ENCODE peak calls at places on chromosome 4, in four cellular contexts. K is K562, Z is HepG2, G is GM12878. Y is an unnamed sample.

GRCh38 chr4:119206178-119206577 is 6.3 kb upstream of the USP53 start:
- DNase-seq in Z (no peak), G (no peak), K (no peak), Y (no peak)

GRCh38 chr4:182169987-182170386 is 73.2 kb upstream of the TENM3 start:
- DNase-seq in K (no peak), Z (no peak), G (no peak), Y (no peak)

GRCh38 chr4:168384437-168385141 is 66.0 kb upstream of the DDX60 start:
- DNase-seq in Z (no peak), K (peak; percentile 42), G (no peak), Y (no peak)

GRCh38 chr4:3525532-3526430 is 6.4 kb downstream of the LRPAP1 start:
- DNase-seq in Z (no peak), G (no peak), K (no peak), Y (no peak)

GRCh38 chr4:156968479-156968984 is 3.1 kb downstream of the PDGFC start:
- DNase-seq in G (no peak), K (peak; percentile 23), Z (peak; percentile 55), Y (peak; percentile 45)

GRCh38 chr4:15400911-15401671 is 26.7 kb upstream of the C1QTNF7 start:
- DNase-seq in K (no peak), G (no peak), Z (no peak), Y (no peak)

GRCh38 chr4:180814875-180815417 is 1428.3 kb upstream of the TENM3 start:
- DNase-seq in G (no peak), Z (no peak), K (no peak), Y (no peak)

GRCh38 chr4:11182586-11183357 is 245.9 kb downstream of the HS3ST1 start:
- DNase-seq in K (no peak), G (no peak), Z (no peak), Y (no peak)

GRCh38 chr4:61723492-61723891 is 523.4 kb downstream of the ADGRL3 start:
- DNase-seq in K (no peak), Z (no peak), G (no peak), Y (no peak)

GRCh38 chr4:39846135-39846534 is 131.6 kb downstream of the PDS5A start:
- DNase-seq in Z (no peak), G (no peak), K (no peak), Y (no peak)

GRCh38 chr4:73871911-73872310 is 2.7 kb downstream of the CXCL1 start:
- DNase-seq in K (no peak), G (no peak), Z (no peak), Y (no peak)

GRCh38 chr4:55373461-55373860 is 22.3 kb upstream of the TMEM165 start:
- DNase-seq in K (no peak), G (no peak), Z (no peak), Y (no peak)

GRCh38 chr4:122827258-122827887 is 742 bp downstream of the FGF2 start:
- DNase-seq in Z (no peak), K (peak; percentile 62), G (peak; percentile 8), Y (peak; percentile 69)

GRCh38 chr4:81426770-81427604 is 44.7 kb downstream of the RASGEF1B start:
- DNase-seq in K (no peak), G (no peak), Z (no peak), Y (no peak)

GRCh38 chr4:81428002-81428401 is 43.7 kb downstream of the RASGEF1B start:
- DNase-seq in Z (no peak), K (no peak), G (no peak), Y (no peak)

GRCh38 chr4:81427605-81427922 is 44.1 kb downstream of the RASGEF1B start:
- DNase-seq in K (no peak), Z (no peak), G (no peak), Y (no peak)

GRCh38 chr4:81429031-81429430 is 42.7 kb downstream of the RASGEF1B start:
- DNase-seq in K (no peak), Z (no peak), G (no peak), Y (no peak)

GRCh38 chr4:81429607-81430006 is 42.1 kb downstream of the RASGEF1B start:
- DNase-seq in G (no peak), Z (no peak), K (no peak), Y (no peak)
- TF ChIP-seq FOXK2 in G (no peak), Z (no peak), K (no peak), Y (no peak)

GRCh38 chr4:88866862-88867550 is 169.4 kb upstream of the NAP1L5 start:
- DNase-seq in K (no peak), G (no peak), Z (no peak), Y (no peak)
- TF ChIP-seq FOXK2 in K (no peak), G (no peak), Z (no peak), Y (no peak)

GRCh38 chr4:56426273-56426672 is 9.1 kb downstream of the PPAT start:
- DNase-seq in G (no peak), Z (no peak), K (no peak), Y (no peak)
- TF ChIP-seq FOXK2 in G (no peak), Z (no peak), K (no peak), Y (no peak)

DNA sequence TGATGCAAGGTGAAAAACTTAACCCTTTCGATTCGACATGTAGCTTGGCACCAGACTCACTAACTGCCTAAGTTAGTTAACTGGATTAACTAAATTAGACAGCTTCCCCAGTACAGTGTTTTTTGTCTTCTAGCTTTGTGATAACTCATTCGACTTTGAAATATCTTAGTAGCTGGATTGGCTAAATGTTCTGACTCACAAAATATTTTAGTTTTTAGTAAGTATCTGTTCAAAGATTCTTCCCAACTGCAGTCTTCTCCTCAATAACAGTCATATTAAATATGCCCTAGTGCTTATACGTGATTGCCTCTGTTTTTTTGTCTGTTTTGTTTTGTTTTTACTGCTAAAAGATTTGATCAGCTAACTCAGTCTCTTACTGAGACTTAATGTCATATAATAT is 102.9 kb downstream of the KCNIP4 start:
- DNase-seq in G (no peak), Z (no peak), K (no peak), Y (no peak)
- TF ChIP-seq FOXK2 in G (no peak), Z (no peak), K (no peak), Y (no peak)

GRCh38 chr4:186227744-186228513 is 622 bp downstream of the KLKB1 start:
- DNase-seq in K (no peak), Z (no peak), G (no peak), Y (no peak)
- TF ChIP-seq FOXK2 in K (no peak), Z (no peak), G (no peak), Y (no peak)

GRCh38 chr4:78902313-78902712 is 36.9 kb downstream of the PAQR3 start:
- DNase-seq in G (no peak), K (no peak), Z (peak; percentile 6), Y (no peak)
- TF ChIP-seq FOXK2 in G (no peak), K (no peak), Z (no peak), Y (no peak)

GRCh38 chr4:665381-665750 is 8.7 kb downstream of the ATP5ME start:
- DNase-seq in G (no peak), Z (no peak), K (no peak), Y (no peak)

GRCh38 chr4:667545-667925 is 6.5 kb downstream of the ATP5ME start:
- DNase-seq in G (no peak), Z (no peak), K (no peak), Y (no peak)

GRCh38 chr4:666436-666810 is 7.7 kb downstream of the ATP5ME start:
- DNase-seq in K (no peak), Z (no peak), G (no peak), Y (no peak)

GRCh38 chr4:665751-666435 is 8.2 kb downstream of the ATP5ME start:
- DNase-seq in Z (no peak), G (no peak), K (no peak), Y (no peak)

GRCh38 chr4:666822-667544 is 7.1 kb downstream of the ATP5ME start:
- DNase-seq in K (no peak), Z (no peak), G (no peak), Y (no peak)
- TF ChIP-seq FOXK2 in K (no peak), Z (no peak), G (no peak), Y (no peak)

DNA sequence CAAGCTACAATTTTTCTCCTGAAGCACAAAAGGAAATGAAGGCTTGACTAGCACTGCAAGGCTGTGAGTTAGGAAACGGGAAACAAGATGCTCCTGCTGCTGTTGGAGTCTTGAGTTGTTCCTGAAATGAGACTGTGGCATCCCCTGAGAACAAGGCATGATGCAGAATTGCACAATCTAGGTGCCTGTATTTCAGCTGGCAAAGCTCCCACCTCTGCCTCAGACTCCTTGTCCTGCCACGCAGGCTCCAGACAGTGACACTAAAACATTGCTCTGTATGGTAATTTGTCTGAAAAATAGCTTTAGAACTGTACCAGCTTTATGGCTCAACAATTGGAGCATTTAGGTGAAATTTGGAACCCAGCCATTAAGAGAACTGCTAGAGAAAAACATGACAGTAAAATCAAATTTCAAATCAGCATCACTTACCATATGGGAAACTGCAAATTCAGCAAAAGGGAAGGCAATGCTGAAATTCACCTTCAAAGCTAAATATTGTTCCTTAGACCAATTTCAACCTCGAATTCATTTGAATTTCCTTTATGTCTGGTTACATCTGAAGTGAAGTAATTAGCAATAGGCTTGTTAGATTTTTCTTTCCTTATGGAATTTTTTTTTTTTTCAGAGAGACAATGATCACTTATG is 103.4 kb downstream of the MFAP3L start:
- DNase-seq in K (no peak), G (no peak), Z (no peak), Y (no peak)
- TF ChIP-seq FOXK2 in K (no peak), G (no peak), Z (no peak), Y (no peak)

GRCh38 chr4:46886711-46887110 is 22.3 kb downstream of the COX7B2 start:
- DNase-seq in Z (peak; percentile 1), G (no peak), K (peak; percentile 2), Y (no peak)
- TF ChIP-seq FOXK2 in Z (no peak), G (no peak), K (no peak), Y (no peak)